ENCODE peak calls at places on chromosomes 5 and 9, in four cellular contexts. S is mesenchymal stem cell, K is left ventricle myocardium inferior, J is IMR-90. C is an unnamed sample.

GRCh38 chr5:57724836-57725235 is 242.2 kb upstream of the ACTBL2 start:
- DNase-seq in J (peak), S (no peak), K (no peak), C (peak)

GRCh38 chr9:135884328-135885035 is 22.9 kb downstream of the CAMSAP1 start:
- DNase-seq in S (peak), J (peak), K (no peak), C (peak)

GRCh38 chr9:81976351-81976750 is 12.2 kb upstream of the SPATA31D1 start:
- DNase-seq in S (no peak), K (no peak), J (no peak), C (no peak)

GRCh38 chr9:125700791-125701190 is 6.2 kb downstream of the MAPKAP1 start:
- DNase-seq in K (no peak), J (peak), S (no peak), C (no peak)

GRCh38 chr5:132540764-132541163 is 2.6 kb downstream of the IL5 start:
- DNase-seq in S (no peak), J (no peak), K (no peak), C (no peak)

GRCh38 chr5:23072179-23072578 is 219.0 kb upstream of the CDH12 start:
- DNase-seq in K (no peak), S (no peak), J (no peak), C (no peak)

GRCh38 chr9:120612218-120612617 is 32.3 kb upstream of the CDK5RAP2 start:
- DNase-seq in K (no peak), J (peak), S (no peak), C (no peak)

GRCh38 chr5:35675392-35675791 is 57.7 kb downstream of the SPEF2 start:
- DNase-seq in S (no peak), J (no peak), K (no peak), C (no peak)

GRCh38 chr5:144142030-144142825 is 28.2 kb downstream of the YIPF5 start:
- DNase-seq in S (peak), J (peak), K (no peak), C (peak)

GRCh38 chr9:757246-757881 is 84.1 kb upstream of the DMRT1 start:
- DNase-seq in K (no peak), J (peak), S (peak), C (peak)

DNA sequence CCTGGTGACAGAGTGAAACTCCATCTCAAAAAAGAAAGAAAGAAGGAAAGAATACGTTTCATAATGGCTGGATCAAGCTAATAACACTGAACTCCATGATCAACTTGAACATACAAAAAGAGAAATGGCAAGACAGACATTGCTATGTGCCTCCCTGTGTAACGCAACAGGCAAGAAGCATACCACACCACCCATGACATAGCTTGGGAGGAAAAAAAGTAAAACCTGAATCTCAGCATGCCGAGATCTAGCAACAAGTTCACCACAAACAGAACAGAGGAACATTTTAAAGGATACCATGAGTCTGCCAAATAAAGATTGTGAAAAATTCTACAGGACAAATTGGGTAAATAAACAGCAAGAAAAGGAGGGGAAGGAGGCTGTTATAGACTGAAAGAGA is 26.7 kb downstream of the HOMER1 start:
- DNase-seq in J (no peak), S (no peak), K (no peak), C (no peak)
- H3K27ac ChIP-seq in J (no peak), S (no peak), K (peak), C (no peak)

GRCh38 chr5:138444078-138444773 is 5.4 kb downstream of the REEP2 start:
- DNase-seq in S (no peak), J (no peak), K (no peak), C (no peak)
- H3K27ac ChIP-seq in S (no peak), J (no peak), K (no peak), C (no peak)

DNA sequence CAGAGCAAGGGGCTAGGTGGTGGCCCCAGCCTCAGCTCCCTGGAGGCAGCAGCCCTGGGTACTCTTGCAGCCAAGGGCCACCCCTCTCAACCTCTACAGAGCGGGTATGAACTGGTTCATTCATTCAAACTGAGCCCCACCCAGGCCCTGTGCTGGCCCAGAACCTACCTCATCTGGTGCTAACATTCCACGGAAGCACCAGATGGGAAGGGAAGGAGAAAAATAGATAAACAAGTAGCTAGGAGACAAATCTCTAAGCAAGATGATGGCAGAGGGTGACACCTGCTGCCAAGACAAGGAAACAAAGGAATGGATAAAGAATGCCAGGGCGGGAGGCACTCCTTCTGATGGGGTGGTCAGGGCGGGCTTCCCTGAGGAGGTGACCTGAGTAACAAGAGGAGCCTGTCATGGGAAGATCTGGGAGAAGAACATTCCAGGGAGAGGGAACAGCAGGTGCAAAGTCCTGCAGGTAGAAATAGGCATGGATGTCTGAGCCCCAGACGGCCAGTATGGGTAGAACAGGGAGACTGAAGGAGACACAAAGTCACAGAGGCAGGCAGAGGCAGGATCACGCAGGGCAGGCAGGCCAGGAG is 6.1 kb downstream of the ST6GALNAC4 start:
- DNase-seq in K (no peak), J (peak), S (no peak), C (peak)
- H3K27ac ChIP-seq in K (no peak), J (no peak), S (no peak), C (no peak)

DNA sequence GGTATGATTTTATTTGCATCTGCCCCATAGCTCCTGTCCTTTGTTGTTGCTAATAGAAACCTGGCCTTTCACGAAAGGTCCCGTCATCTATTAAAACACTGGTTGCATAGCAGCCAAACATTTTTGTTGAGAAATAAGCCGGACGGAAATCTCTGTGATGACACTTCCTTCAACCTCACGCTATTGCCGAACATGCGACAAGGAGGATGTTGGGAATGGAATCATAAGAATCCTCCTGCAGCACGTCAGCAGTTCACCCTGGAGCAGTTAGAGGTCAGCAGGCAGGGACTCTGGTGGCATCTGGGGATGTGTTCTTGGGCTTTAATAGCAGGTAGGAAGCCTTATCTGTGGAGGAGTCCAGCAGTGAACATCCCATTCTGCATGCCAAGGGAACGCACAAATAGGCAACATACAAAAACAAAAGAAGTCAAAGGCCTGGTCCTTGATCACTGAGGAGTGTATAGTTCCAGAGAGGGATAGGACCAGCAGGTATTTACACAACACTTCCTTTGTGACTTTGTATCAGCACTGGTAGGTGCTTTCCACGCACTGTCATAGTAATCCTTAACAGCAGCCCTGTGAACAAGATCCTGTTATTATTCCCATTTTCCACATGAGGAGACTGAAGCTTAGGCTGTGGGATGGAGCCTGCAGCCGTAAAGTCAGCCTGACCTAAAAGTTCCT is 33.4 kb downstream of the ARHGAP26 start:
- DNase-seq in K (no peak), J (peak), S (peak), C (peak)
- H3K27ac ChIP-seq in K (peak), J (no peak), S (no peak), C (peak)

GRCh38 chr9:80874276-80874675 is 815.1 kb downstream of the TLE1 start:
- DNase-seq in K (no peak), S (peak), J (peak), C (peak)
- H3K27ac ChIP-seq in K (no peak), S (no peak), J (no peak), C (no peak)

GRCh38 chr5:151063136-151063544 is 17.7 kb downstream of the TNIP1 start:
- DNase-seq in J (peak), S (peak), K (no peak), C (peak)
- H3K27ac ChIP-seq in J (peak), S (peak), K (peak), C (peak)